ENCODE peak calls at places on chromosome 21, in ten cellular contexts. I is kidney, V is A549, P is IMR-90, G is lower lobe of right lung, H is heart right ventricle, D is left ventricle myocardium inferior, M is OCI-LY7, W is cardiac muscle cell, S is uterus. A is an unnamed sample.

GRCh38 chr21:38129711-38130110 is 127.1 kb upstream of the KCNJ15 start:
- DNase-seq in I (no peak), V (no peak), P (no peak), G (no peak), H (no peak), D (no peak), M (no peak), W (no peak), S (no peak), A (no peak)

GRCh38 chr21:37009740-37010341 is 3.3 kb downstream of the RIPPLY3 start:
- DNase-seq in I (peak), V (peak), P (peak), G (peak), H (peak), D (peak), M (peak), W (peak), S (peak), A (peak)

GRCh38 chr21:38356898-38357297 is 100.1 kb downstream of the KCNJ15 start:
- DNase-seq in I (no peak), V (no peak), P (no peak), G (no peak), H (no peak), D (no peak), M (no peak), W (no peak), S (no peak), A (no peak)

GRCh38 chr21:32977216-32977615 is 48.5 kb upstream of the OLIG2 start:
- DNase-seq in I (no peak), V (no peak), P (no peak), G (no peak), H (no peak), D (no peak), M (no peak), W (no peak), S (no peak), A (no peak)

GRCh38 chr21:32334980-32335471 is 36.4 kb downstream of the MRAP start:
- DNase-seq in I (no peak), V (no peak), P (no peak), G (no peak), H (no peak), D (no peak), M (no peak), W (no peak), S (no peak), A (no peak)

GRCh38 chr21:27759091-27759659 is 792.3 kb upstream of the ADAMTS5 start:
- DNase-seq in I (no peak), V (no peak), P (no peak), G (peak), H (peak), D (peak), M (no peak), W (no peak), S (no peak), A (peak)

GRCh38 chr21:44376606-44377005 is 23.2 kb downstream of the TRPM2 start:
- DNase-seq in I (peak), V (no peak), P (no peak), G (no peak), H (no peak), D (no peak), M (no peak), W (no peak), S (no peak), A (no peak)

GRCh38 chr21:41217656-41218380 is 49.9 kb downstream of the BACE2 start:
- DNase-seq in I (no peak), V (no peak), P (peak), G (no peak), H (peak), D (peak), M (no peak), W (peak), S (no peak), A (no peak)

GRCh38 chr21:20998886-20999285 is 677 bp downstream of the NCAM2 start:
- DNase-seq in I (no peak), V (no peak), P (no peak), G (no peak), H (no peak), D (no peak), M (no peak), W (no peak), S (no peak), A (no peak)
- H3K4me3 ChIP-seq in I (no peak), V (no peak), P (peak), G (peak), H (peak), D (peak), M (no peak), W (peak), S (peak), A (peak)

GRCh38 chr21:17554120-17554519 is 41.3 kb downstream of the CXADR start:
- DNase-seq in I (no peak), V (no peak), P (no peak), G (no peak), H (no peak), D (no peak), M (no peak), W (no peak), S (no peak), A (no peak)

GRCh38 chr21:17550671-17551308 is 37.9 kb downstream of the CXADR start:
- DNase-seq in I (no peak), V (no peak), P (no peak), G (no peak), H (no peak), D (no peak), M (no peak), W (no peak), S (no peak), A (no peak)

GRCh38 chr21:17560377-17560776 is 47.5 kb downstream of the CXADR start:
- DNase-seq in I (no peak), V (no peak), P (peak), G (no peak), H (no peak), D (no peak), M (no peak), W (no peak), S (no peak), A (no peak)

GRCh38 chr21:17552410-17552809 is 39.6 kb downstream of the CXADR start:
- DNase-seq in I (no peak), V (no peak), P (no peak), G (no peak), H (no peak), D (no peak), M (no peak), W (no peak), S (no peak), A (no peak)

DNA sequence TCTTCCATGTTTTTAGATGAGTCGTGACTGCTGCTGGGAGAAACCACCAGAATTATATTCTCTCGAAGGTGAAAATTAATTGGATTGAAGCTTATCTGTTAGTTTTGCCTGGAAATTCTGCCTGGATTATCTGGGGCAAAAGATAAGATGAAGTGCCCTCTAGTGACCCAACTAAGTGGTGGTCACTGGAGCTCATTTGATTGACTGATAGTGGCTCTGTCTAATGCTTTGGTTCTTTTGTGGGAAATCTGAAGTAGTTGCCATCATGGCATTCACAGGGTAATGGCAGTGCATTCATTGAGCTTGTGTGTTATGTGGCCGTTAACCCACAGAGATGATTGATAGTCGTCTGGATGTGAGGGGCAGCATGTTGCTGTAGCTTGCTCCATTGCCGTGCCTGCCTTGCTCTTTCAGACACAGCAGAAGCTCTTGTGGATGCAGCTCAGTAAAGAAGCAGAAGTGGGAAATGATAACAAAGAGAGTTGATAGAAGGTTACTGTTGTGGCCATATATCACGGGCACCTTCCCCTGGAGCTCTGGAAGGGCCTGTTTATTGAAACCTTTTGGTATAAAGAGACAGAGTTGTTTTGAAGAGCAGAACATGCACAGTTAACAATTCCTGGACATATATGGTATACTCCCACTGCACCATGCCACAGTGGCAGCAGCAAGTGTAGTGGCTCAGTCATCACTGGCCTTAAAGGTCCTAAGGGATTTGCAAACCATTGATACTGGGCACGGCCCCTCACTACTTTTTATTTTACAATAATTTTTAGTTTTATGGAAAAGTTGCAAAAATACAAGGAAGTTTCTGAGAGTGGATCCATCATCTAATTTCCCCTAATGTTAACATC is 42.0 kb downstream of the CXADR start:
- DNase-seq in I (no peak), V (peak), P (peak), G (no peak), H (no peak), D (no peak), M (peak), W (no peak), S (no peak), A (no peak)
- TF ChIP-seq CTCF in I (peak), V (peak), P (peak), G (peak), H (peak), D (peak), M (peak), W (peak), S (no peak), A (no peak)

DNA sequence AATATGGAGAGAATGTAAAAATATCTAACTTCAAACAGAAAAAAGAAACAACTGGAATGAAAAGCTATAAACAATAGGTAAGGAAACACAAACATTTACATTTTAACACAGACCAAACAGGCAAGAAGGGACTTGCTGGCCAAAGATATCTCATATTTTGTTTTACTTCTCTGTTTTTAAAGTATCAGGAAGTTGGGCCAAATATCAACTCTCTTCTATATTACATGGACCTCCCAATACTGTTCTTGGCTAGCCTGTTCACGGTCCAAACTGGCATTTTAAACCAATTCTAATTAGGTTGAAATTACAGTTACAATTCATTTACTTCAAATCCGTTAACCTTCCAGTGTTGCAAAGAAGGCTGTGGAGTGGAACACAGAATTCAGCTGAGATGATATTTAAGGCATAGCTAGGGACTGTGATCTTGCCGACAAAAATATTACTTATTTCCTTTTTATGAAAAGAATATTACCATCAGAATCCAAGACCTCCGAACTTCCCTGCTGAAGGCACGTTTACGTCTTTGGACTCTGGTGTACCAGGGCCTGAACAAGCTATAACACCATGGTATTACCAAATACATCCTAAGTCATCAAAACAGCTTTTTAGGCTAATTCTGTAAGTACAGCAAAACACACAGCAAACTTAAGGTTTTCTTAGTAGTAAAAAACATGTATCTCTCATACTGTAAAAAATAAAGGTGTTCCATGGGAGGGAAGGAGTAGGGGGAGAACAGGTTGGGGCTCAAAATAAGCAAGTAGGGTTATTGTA is 165.4 kb downstream of the RUNX1 start:
- DNase-seq in I (no peak), V (no peak), P (no peak), G (no peak), H (no peak), D (no peak), M (no peak), W (peak), S (no peak), A (no peak)
- H3K4me3 ChIP-seq in I (no peak), V (peak), P (peak), G (peak), H (no peak), D (peak), M (no peak), W (no peak), S (no peak), A (peak)

GRCh38 chr21:30831194-30831765 is 1.7 kb upstream of the KRTAP7-1 start:
- DNase-seq in I (no peak), V (peak), P (no peak), G (no peak), H (no peak), D (no peak), M (peak), W (peak), S (no peak), A (no peak)
- TF ChIP-seq CTCF in I (peak), V (peak), P (peak), G (peak), H (peak), D (peak), M (peak), W (no peak), S (no peak), A (peak)

DNA sequence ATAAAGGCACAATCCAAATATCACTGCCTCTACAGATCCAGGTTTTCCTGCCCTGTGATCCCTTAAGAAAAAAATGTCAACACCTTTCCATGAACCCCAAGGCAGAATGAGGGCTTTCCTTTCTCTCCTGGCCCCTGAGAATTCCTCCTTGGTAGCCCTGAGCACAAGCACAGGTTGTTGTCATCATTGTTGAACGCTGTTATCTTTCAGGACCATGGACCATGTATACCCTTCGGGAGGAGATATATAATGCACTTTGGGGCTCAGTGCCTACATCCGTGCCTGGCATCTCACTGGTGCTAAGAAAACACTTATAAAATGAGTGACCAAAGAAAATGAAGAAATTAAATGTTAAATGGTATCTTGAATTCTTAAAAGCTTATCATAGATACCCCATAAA is 296.2 kb downstream of the SETD4 start:
- DNase-seq in I (no peak), V (no peak), P (no peak), G (no peak), H (no peak), D (no peak), M (no peak), W (no peak), S (no peak), A (no peak)
- H3K4me3 ChIP-seq in I (no peak), V (no peak), P (no peak), G (no peak), H (no peak), D (no peak), M (no peak), W (no peak), S (no peak), A (no peak)

GRCh38 chr21:34158866-34159616 is 85.7 kb downstream of the MRPS6 start:
- DNase-seq in I (no peak), V (no peak), P (no peak), G (no peak), H (no peak), D (no peak), M (no peak), W (no peak), S (no peak), A (no peak)

GRCh38 chr21:34157456-34158025 is 84.2 kb downstream of the MRPS6 start:
- DNase-seq in I (no peak), V (no peak), P (no peak), G (no peak), H (no peak), D (no peak), M (no peak), W (no peak), S (no peak), A (no peak)

GRCh38 chr21:34159617-34159883 is 86.2 kb downstream of the MRPS6 start:
- DNase-seq in I (no peak), V (no peak), P (no peak), G (no peak), H (no peak), D (no peak), M (no peak), W (no peak), S (no peak), A (no peak)

GRCh38 chr21:34154878-34155277 is 81.5 kb downstream of the MRPS6 start:
- DNase-seq in I (no peak), V (no peak), P (no peak), G (no peak), H (no peak), D (no peak), M (no peak), W (no peak), S (no peak), A (no peak)

GRCh38 chr21:34156957-34157356 is 83.6 kb downstream of the MRPS6 start:
- DNase-seq in I (no peak), V (no peak), P (no peak), G (no peak), H (no peak), D (no peak), M (no peak), W (no peak), S (no peak), A (no peak)
- TF ChIP-seq CTCF in I (no peak), V (no peak), P (no peak), G (no peak), H (no peak), D (no peak), M (no peak), W (no peak), S (no peak), A (no peak)

DNA sequence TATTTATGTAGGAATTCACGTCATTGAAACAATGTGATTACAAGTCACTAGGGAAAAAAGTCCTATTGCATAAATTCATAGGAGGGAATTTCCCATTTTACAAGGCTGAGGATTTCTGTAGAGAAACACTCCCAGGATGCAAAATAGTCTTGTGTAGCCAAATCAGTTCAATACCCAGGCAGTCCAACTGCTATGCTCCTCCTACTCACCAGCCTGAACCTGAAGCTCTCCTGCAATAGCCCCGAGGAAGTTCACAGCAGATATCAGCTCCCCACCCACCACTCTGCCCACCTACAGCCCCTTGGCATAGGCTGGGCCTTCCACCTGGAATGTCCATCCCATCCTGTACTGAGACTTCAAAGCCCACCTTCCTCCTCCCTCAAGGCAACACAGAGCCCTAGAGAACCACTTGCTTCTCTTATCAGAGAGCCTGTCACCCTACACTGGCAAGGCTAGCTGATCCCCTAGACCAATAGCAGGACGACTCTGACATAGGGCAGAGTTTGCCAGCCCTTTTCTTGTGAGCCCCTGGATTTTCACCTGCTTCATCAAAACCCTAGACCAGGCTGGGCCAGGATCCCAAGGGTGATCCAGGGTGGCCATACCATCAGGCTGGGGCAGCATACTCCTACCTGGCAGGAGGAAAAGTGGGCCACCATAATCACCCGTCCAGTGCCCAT is 1.5 kb downstream of the LSS start:
- DNase-seq in I (no peak), V (no peak), P (peak), G (no peak), H (no peak), D (no peak), M (peak), W (peak), S (no peak), A (no peak)
- H3K4me3 ChIP-seq in I (no peak), V (no peak), P (peak), G (peak), H (no peak), D (peak), M (peak), W (peak), S (peak), A (peak)

GRCh38 chr21:25507522-25507921 is 99.8 kb downstream of the MRPL39 start:
- DNase-seq in I (no peak), V (peak), P (peak), G (no peak), H (no peak), D (no peak), M (no peak), W (no peak), S (no peak), A (no peak)
- TF ChIP-seq CTCF in I (no peak), V (no peak), P (peak), G (no peak), H (no peak), D (no peak), M (peak), W (no peak), S (no peak), A (no peak)

GRCh38 chr21:45921917-45922316 is 59.7 kb upstream of the COL6A1 start:
- DNase-seq in I (peak), V (no peak), P (no peak), G (no peak), H (no peak), D (no peak), M (no peak), W (no peak), S (no peak), A (no peak)
- H3K4me3 ChIP-seq in I (no peak), V (no peak), P (no peak), G (no peak), H (no peak), D (no peak), M (no peak), W (no peak), S (no peak), A (no peak)

A was measured in left lung.